ENCODE peak calls at places on chromosomes 2 and 18, in four cellular contexts. O is HepG2, M is Panc1, W is HCT116. Y is an unnamed sample.

GRCh38 chr2:47307066-47307465 is 95.9 kb upstream of the MSH2 start:
- DNase-seq in W (no peak), M (no peak), O (no peak), Y (no peak)

GRCh38 chr2:69677914-69678313 is 34.4 kb upstream of the AAK1 start:
- DNase-seq in W (no peak), M (no peak), O (no peak), Y (no peak)

GRCh38 chr2:134232461-134232860 is 21.4 kb upstream of the MGAT5 start:
- DNase-seq in O (no peak), W (no peak), M (no peak), Y (peak)

GRCh38 chr2:152426801-152427200 is 91.8 kb downstream of the FMNL2 start:
- DNase-seq in O (no peak), M (no peak), W (no peak), Y (no peak)

GRCh38 chr18:72847134-72847533 is 20.7 kb downstream of the NETO1 start:
- DNase-seq in O (no peak), M (no peak), W (no peak), Y (no peak)

GRCh38 chr18:3625717-3626091 is 175.7 kb downstream of the TGIF1 start:
- DNase-seq in O (no peak), M (no peak), W (no peak), Y (no peak)

GRCh38 chr18:48074929-48075706 is 144.7 kb upstream of the SMAD2 start:
- DNase-seq in O (no peak), M (no peak), W (no peak), Y (no peak)

GRCh38 chr2:201261471-201261870 is 1.1 kb downstream of the CASP8 start:
- DNase-seq in O (no peak), W (no peak), M (no peak), Y (no peak)

GRCh38 chr2:122033796-122034195 is 278.3 kb downstream of the TSN start:
- DNase-seq in M (no peak), O (no peak), W (no peak), Y (no peak)

GRCh38 chr2:211756266-211756665 is 782.3 kb downstream of the ERBB4 start:
- DNase-seq in W (no peak), O (no peak), M (no peak), Y (no peak)

GRCh38 chr2:159939946-159940345 is 122.5 kb downstream of the PLA2R1 start:
- DNase-seq in M (no peak), W (peak), O (peak), Y (peak)

GRCh38 chr2:9021563-9022211 is 18.2 kb upstream of the MBOAT2 start:
- DNase-seq in M (no peak), O (no peak), W (no peak), Y (no peak)

GRCh38 chr2:159126653-159127052 is 158.2 kb downstream of the TANC1 start:
- DNase-seq in O (no peak), M (no peak), W (no peak), Y (no peak)

GRCh38 chr18:8468911-8469310 is 140.3 kb upstream of the RAB12 start:
- DNase-seq in O (no peak), M (no peak), W (no peak), Y (no peak)

GRCh38 chr2:199115169-199115568 is 342.6 kb downstream of the SATB2 start:
- DNase-seq in M (no peak), O (no peak), W (no peak), Y (no peak)

DNA sequence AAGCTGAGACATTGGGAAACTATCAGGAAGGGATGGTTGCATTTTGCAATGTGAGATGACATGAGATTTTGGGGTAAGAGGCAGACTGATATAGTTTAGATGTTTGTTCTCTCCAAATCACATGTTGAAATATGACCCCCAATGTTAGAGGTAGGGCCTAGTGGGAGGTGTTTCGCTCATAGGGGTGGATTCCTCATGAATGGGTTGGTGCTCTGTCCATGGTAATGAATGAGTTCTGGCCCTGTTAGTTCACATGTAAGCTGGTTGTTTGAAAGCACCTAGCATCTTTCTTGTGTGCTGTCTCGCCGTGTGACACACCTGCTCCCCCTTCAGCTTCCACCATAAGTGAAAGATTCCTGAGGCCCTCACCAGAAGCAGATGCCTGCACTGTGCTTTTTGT is 37.7 kb downstream of the TPRKB start:
- DNase-seq in W (no peak), O (no peak), M (no peak), Y (no peak)
- TF ChIP-seq REST in W (peak), O (peak), M (peak), Y (peak)

GRCh38 chr2:71882949-71883472 is 264.7 kb downstream of the CYP26B1 start:
- DNase-seq in M (no peak), O (peak), W (peak), Y (peak)
- TF ChIP-seq REST in M (no peak), O (peak), W (no peak), Y (no peak)

DNA sequence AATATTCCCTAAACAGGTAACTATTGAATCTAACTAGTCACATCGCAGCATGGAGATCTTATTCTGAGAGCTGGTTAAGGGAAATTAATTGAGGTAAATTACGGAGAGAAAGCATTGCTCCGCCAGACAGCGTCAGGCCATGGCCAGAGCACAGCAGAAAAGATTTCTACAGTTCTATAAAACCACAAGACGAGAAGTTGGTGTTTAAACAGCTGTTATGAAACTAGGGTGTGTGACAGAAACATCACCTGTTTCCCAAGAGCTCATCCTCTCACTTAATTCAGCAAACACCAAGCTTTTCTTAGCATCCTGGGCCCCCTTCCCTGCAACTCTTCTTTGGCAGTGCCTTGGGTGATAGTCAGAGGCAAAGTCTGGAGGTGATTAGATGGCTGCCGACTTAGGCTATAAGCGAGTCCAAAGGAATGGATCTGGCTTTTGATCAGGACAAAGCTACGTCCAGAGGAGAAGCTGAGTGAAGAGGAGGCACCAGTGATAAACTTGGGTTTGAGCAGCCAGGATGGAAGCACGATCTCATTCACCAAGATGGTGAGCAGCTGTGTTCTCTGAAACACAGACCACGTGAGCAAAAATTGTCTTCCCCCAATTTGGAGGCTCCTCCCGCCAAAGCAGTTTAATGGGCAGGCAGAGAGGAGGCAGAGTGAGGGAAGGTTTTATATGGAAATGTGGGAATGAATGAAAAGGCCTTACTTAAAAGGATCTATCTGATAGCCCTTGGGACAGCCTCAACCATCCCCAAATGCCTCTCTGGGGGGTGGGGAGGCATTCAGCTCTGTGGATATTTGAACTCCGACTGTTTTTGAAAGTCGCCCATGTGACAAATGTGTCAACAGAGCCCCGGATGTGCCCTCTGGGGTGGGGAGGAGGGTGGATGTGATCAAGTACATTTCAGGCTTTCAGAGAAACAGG is 57.8 kb downstream of the PKDCC start:
- DNase-seq in W (no peak), O (peak), M (no peak), Y (peak)
- TF ChIP-seq REST in W (no peak), O (peak), M (no peak), Y (no peak)

GRCh38 chr2:118321436-118322100 is 233.3 kb downstream of the INSIG2 start:
- DNase-seq in M (no peak), W (no peak), O (peak), Y (no peak)
- TF ChIP-seq REST in M (no peak), W (no peak), O (no peak), Y (no peak)